ENCODE peak calls at places on chromosomes 16 and 17, in four cellular contexts. V, D, F and O are unnamed samples.

GRCh38 chr17:39082482-39082881 is 69.0 kb downstream of the PLXDC1 start:
- DNase-seq in V (no peak), D (no peak), F (no peak), O (no peak)

GRCh38 chr17:42243493-42243982 is 32.7 kb downstream of the STAT5B start:
- DNase-seq in V (no peak), D (no peak), F (no peak), O (no peak)

GRCh38 chr17:81295678-81296381 is 723 bp upstream of the SLC38A10 start:
- DNase-seq in V (no peak), D (no peak), F (peak; percentile 68), O (no peak)

GRCh38 chr16:85564277-85565051 is 48.7 kb upstream of the GSE1 start:
- DNase-seq in V (no peak), D (no peak), F (no peak), O (no peak)

GRCh38 chr17:8029121-8029520 is 9.7 kb upstream of the ALOX15B start:
- DNase-seq in V (no peak), D (no peak), F (no peak), O (no peak)

GRCh38 chr17:38609280-38610031 is 3.7 kb upstream of the SRCIN1 start:
- DNase-seq in V (no peak), D (no peak), F (no peak), O (no peak)

GRCh38 chr17:43219001-43219400 is 7.3 kb downstream of the TMEM106A start:
- DNase-seq in V (no peak), D (no peak), F (peak; percentile 3), O (no peak)

GRCh38 chr17:79465011-79466006 is 145.5 kb downstream of the RBFOX3 start:
- DNase-seq in V (no peak), D (no peak), F (no peak), O (no peak)

GRCh38 chr16:54374136-54374535 is 87.5 kb upstream of the IRX3 start:
- DNase-seq in V (no peak), D (no peak), F (no peak), O (peak; percentile 36)

GRCh38 chr16:88295526-88296436 is 87.0 kb upstream of the ZNF469 start:
- DNase-seq in V (no peak), D (no peak), F (no peak), O (no peak)

GRCh38 chr17:30921544-30922196 is at the start of gene ADAP2:
- DNase-seq in V (peak; percentile 27), D (no peak), F (no peak), O (peak; percentile 21)

GRCh38 chr16:31179747-31180458 is at the start of gene FUS:
- DNase-seq in V (peak; percentile 91), D (peak; percentile 78), F (peak; percentile 92), O (peak; percentile 98)

GRCh38 chr17:11643851-11644250 is 45.6 kb downstream of the DNAH9 start:
- DNase-seq in V (no peak), D (no peak), F (no peak), O (no peak)

GRCh38 chr16:2325181-2325580 is 15.3 kb downstream of the ABCA3 start:
- DNase-seq in V (no peak), D (no peak), F (no peak), O (no peak)

GRCh38 chr16:56980792-56981724 is 8.3 kb upstream of the NLRC5 start:
- DNase-seq in V (no peak), D (no peak), F (no peak), O (no peak)

GRCh38 chr16:75616541-75617010 is 6.5 kb downstream of the ADAT1 start:
- DNase-seq in V (no peak), D (no peak), F (no peak), O (no peak)

GRCh38 chr16:88508868-88509748 is 56.0 kb downstream of the ZFPM1 start:
- DNase-seq in V (no peak), D (no peak), F (no peak), O (no peak)

GRCh38 chr16:89784409-89784808 is 32.0 kb downstream of the FANCA start:
- DNase-seq in V (no peak), D (no peak), F (no peak), O (no peak)

GRCh38 chr16:66580605-66581209 is 1.4 kb downstream of the CMTM2 start:
- DNase-seq in V (no peak), D (no peak), F (no peak), O (no peak)

GRCh38 chr16:4649744-4650442 is 25.3 kb downstream of the MGRN1 start:
- DNase-seq in V (no peak), D (no peak), F (peak; percentile 48), O (no peak)